ENCODE peak calls at places on chromosomes 13 and 19, in eight cellular contexts. Y, I, F, Z, K, U, B and S are unnamed samples. For H3K4me1, the result is how much of the 10 kb centered on the place peaks cover.

GRCh38 chr13:50995870-50996269 is 86.3 kb downstream of the RNASEH2B start:
- DNase-seq in Y (no peak), I (no peak), F (no peak), Z (no peak), K (no peak), U (no peak), B (no peak), S (no peak)

GRCh38 chr13:26923824-26924605 is 163.4 kb upstream of the GPR12 start:
- DNase-seq in Y (no peak), I (no peak), F (no peak), Z (no peak), K (peak), U (peak), B (no peak), S (peak)

GRCh38 chr13:106815545-106815944 is 247.6 kb upstream of the ARGLU1 start:
- DNase-seq in Y (no peak), I (no peak), F (no peak), Z (no peak), K (no peak), U (no peak), B (no peak), S (no peak)

GRCh38 chr13:49240017-49240416 is 7.7 kb upstream of the CDADC1 start:
- DNase-seq in Y (no peak), I (no peak), F (no peak), Z (peak), K (no peak), U (peak), B (no peak), S (no peak)

GRCh38 chr13:26133286-26133685 is 81.5 kb upstream of the SHISA2 start:
- DNase-seq in Y (no peak), I (no peak), F (no peak), Z (no peak), K (no peak), U (no peak), B (no peak), S (no peak)

GRCh38 chr13:49441846-49442245 is 2.0 kb downstream of the CAB39L start:
- DNase-seq in Y (no peak), I (no peak), F (no peak), Z (no peak), K (no peak), U (peak), B (no peak), S (no peak)

GRCh38 chr19:2036424-2036823 is 14.6 kb downstream of the MKNK2 start:
- DNase-seq in Y (no peak), I (no peak), F (peak), Z (no peak), K (no peak), U (no peak), B (no peak), S (no peak)

GRCh38 chr19:53431399-53432087 is at the start of gene ZNF761:
- DNase-seq in Y (peak), I (peak), F (peak), Z (peak), K (peak), U (peak), B (peak), S (peak)

GRCh38 chr13:42548731-42549554 is 25.0 kb upstream of the TNFSF11 start:
- DNase-seq in Y (peak), I (no peak), F (no peak), Z (no peak), K (no peak), U (no peak), B (no peak), S (no peak)

GRCh38 chr19:47315125-47315821 is 5.6 kb downstream of the C5AR1 start:
- DNase-seq in Y (peak), I (no peak), F (peak), Z (peak), K (peak), U (peak), B (no peak), S (no peak)

GRCh38 chr13:98476106-98476505 is 100.8 kb downstream of the STK24 start:
- DNase-seq in Y (no peak), I (no peak), F (no peak), Z (no peak), K (no peak), U (no peak), B (no peak), S (no peak)

GRCh38 chr19:21851596-21852345 is 15.8 kb upstream of the ZNF43 start:
- DNase-seq in Y (peak), I (peak), F (peak), Z (peak), K (peak), U (peak), B (peak), S (peak)

GRCh38 chr19:5154129-5154798 is 185.4 kb downstream of the KDM4B start:
- DNase-seq in Y (peak), I (no peak), F (peak), Z (peak), K (peak), U (no peak), B (no peak), S (no peak)

GRCh38 chr13:35460061-35460460 is 16.4 kb downstream of the MAB21L1 start:
- DNase-seq in Y (no peak), I (no peak), F (no peak), Z (no peak), K (no peak), U (no peak), B (no peak), S (no peak)

GRCh38 chr19:45250832-45251451 is at the start of gene MARK4:
- DNase-seq in Y (peak), I (peak), F (peak), Z (no peak), K (peak), U (peak), B (no peak), S (peak)

GRCh38 chr13:66534561-66534960 is 695.6 kb downstream of the PCDH9 start:
- DNase-seq in Y (no peak), I (no peak), F (no peak), Z (no peak), K (no peak), U (peak), B (no peak), S (no peak)

GRCh38 chr13:49821216-49821820 is 28.8 kb upstream of the KPNA3 start:
- DNase-seq in Y (no peak), I (no peak), F (no peak), Z (no peak), K (no peak), U (no peak), B (no peak), S (no peak)

GRCh38 chr19:5826531-5827341 is 12.8 kb downstream of the FUT6 start:
- DNase-seq in Y (peak), I (no peak), F (peak), Z (peak), K (peak), U (no peak), B (peak), S (peak)

GRCh38 chr13:102693250-102693649 is 1.6 kb downstream of the METTL21C start:
- DNase-seq in Y (no peak), I (no peak), F (no peak), Z (no peak), K (no peak), U (no peak), B (no peak), S (no peak)

GRCh38 chr19:33758541-33759013 is 38.1 kb upstream of the KCTD15 start:
- DNase-seq in Y (no peak), I (no peak), F (no peak), Z (no peak), K (no peak), U (peak), B (no peak), S (peak)

GRCh38 chr19:40465025-40465780 is at the start of gene BLVRB:
- DNase-seq in Y (no peak), I (no peak), F (no peak), Z (peak), K (no peak), U (peak), B (no peak), S (no peak)

GRCh38 chr13:77733674-77734073 is 36.2 kb downstream of the SLAIN1 start:
- DNase-seq in Y (no peak), I (no peak), F (no peak), Z (no peak), K (no peak), U (no peak), B (no peak), S (no peak)

GRCh38 chr13:66154981-66155380 is 1075.2 kb downstream of the PCDH9 start:
- DNase-seq in Y (no peak), I (no peak), F (no peak), Z (no peak), K (no peak), U (peak), B (no peak), S (no peak)

GRCh38 chr19:15631817-15632216 is 8.9 kb upstream of the CYP4F3 start:
- DNase-seq in Y (no peak), I (no peak), F (no peak), Z (peak), K (no peak), U (no peak), B (no peak), S (no peak)

GRCh38 chr13:106464076-106464475 is 71.4 kb downstream of the EFNB2 start:
- DNase-seq in Y (no peak), I (no peak), F (no peak), Z (no peak), K (no peak), U (no peak), B (no peak), S (no peak)

GRCh38 chr13:93169980-93170379 is 56.6 kb upstream of the GPC6 start:
- DNase-seq in Y (no peak), I (no peak), F (no peak), Z (peak), K (no peak), U (peak), B (no peak), S (no peak)

GRCh38 chr19:55369651-55370304 is 485 bp downstream of the IL11 start:
- DNase-seq in Y (no peak), I (no peak), F (no peak), Z (no peak), K (no peak), U (peak), B (no peak), S (no peak)

GRCh38 chr19:12668937-12669271 is 2.3 kb downstream of the WDR83 start:
- DNase-seq in Y (peak), I (no peak), F (peak), Z (peak), K (peak), U (peak), B (peak), S (peak)

DNA sequence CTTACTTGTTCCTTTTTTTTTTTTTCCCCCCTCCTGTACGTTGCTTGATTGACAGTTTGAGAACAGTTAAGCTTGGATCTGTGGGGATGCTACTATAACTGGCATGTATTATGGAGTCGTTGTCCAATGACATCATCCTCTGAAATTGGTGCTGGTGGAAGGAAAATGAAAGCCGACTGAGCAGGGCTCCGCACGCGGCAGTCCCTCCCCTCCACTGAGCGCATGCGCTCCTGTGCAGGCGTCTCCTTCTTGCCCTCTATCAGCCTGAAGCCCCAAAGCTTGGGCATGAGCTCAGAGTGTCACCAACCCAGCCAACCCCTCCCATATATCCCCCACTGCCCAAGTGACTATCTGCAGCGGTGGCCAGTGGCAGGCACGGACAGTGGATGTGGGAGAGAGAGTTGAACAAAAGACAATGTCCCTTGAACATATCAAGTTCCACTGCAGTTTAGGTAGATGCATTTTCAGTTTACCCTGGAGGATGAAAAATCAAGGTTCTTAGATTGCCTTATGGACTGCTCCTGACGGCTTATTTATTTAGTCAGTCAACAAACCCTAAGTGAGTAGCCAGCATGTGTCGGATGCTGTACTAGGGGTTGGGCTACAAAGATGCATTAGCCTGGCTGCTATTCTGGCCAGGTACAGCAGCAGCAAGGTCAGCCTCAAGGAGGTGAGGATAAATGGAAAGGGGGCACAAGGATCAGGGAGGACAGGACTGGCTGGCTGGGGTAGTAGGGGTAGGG is 20.8 kb downstream of the MBNL2 start:
- DNase-seq in Y (no peak), I (no peak), F (no peak), Z (no peak), K (no peak), U (no peak), B (no peak), S (no peak)
- H3K4me1 ChIP-seq in Y (half or more), I (under half), F (half or more), Z (half or more), K (half or more), U (under half), B (under half), S (under half)

GRCh38 chr19:41879080-41879479 is 2.0 kb downstream of the CD79A start:
- DNase-seq in Y (no peak), I (no peak), F (no peak), Z (no peak), K (no peak), U (no peak), B (no peak), S (no peak)

GRCh38 chr19:41879670-41880328 is 2.7 kb downstream of the CD79A start:
- DNase-seq in Y (no peak), I (no peak), F (no peak), Z (no peak), K (no peak), U (no peak), B (no peak), S (no peak)

GRCh38 chr19:41876847-41877489 is at the start of gene CD79A:
- DNase-seq in Y (no peak), I (no peak), F (no peak), Z (no peak), K (no peak), U (no peak), B (no peak), S (no peak)

GRCh38 chr19:41877916-41878905 is 1.1 kb downstream of the CD79A start:
- DNase-seq in Y (no peak), I (no peak), F (no peak), Z (no peak), K (no peak), U (no peak), B (no peak), S (no peak)

GRCh38 chr19:41877490-41877876 is 404 bp downstream of the CD79A start:
- DNase-seq in Y (no peak), I (no peak), F (no peak), Z (no peak), K (no peak), U (no peak), B (no peak), S (no peak)
- TF ChIP-seq POLR2A in Y (no peak), I (no peak), F (no peak), Z (no peak), K (no peak), U (no peak), B (no peak), S (no peak)

GRCh38 chr13:110265341-110265681 is 41.6 kb downstream of the COL4A1 start:
- DNase-seq in Y (no peak), I (no peak), F (no peak), Z (no peak), K (no peak), U (no peak), B (no peak), S (no peak)

GRCh38 chr13:110266431-110266809 is 40.5 kb downstream of the COL4A1 start:
- DNase-seq in Y (no peak), I (no peak), F (no peak), Z (no peak), K (no peak), U (no peak), B (no peak), S (no peak)

GRCh38 chr13:110266983-110267382 is 40.0 kb downstream of the COL4A1 start:
- DNase-seq in Y (no peak), I (no peak), F (no peak), Z (no peak), K (no peak), U (no peak), B (no peak), S (no peak)

GRCh38 chr13:110264685-110265275 is 42.2 kb downstream of the COL4A1 start:
- DNase-seq in Y (no peak), I (no peak), F (no peak), Z (no peak), K (no peak), U (no peak), B (no peak), S (no peak)

DNA sequence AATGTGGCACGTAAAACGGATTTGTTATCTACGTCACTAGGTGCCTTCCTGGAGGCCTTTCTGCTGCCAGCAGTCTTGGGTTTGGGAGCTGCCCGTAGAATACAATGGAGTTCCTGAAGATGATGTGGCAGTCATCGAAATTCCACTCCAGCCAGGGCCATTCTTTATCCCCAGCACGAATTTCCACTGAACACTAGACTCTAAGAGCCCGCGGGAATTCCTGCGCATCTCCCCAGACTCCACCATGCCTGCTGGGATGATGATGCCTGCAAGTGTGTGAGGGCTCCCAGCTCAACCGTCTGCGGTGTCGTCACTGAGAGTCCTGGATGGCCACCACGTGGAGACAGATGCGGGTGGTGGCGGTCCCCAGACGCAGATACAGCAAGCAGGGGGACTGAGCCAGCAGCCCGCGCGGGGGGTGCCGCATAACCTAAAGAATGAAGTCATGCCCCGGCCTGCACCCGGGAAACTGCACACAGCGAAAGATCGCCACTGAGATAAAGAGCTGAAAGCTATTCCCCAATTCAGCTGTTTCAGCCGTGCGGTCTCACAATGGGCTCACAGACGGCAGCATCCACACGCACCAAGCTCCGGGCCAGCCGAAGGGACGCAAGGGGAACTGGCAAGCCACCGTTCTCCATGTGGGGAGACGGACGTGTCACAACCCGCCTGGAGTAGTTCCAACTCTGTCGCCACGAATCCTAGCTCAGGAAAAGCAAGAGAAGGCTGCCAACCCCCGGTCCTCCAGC is 41.1 kb downstream of the COL4A1 start:
- DNase-seq in Y (no peak), I (no peak), F (no peak), Z (no peak), K (peak), U (no peak), B (no peak), S (no peak)
- H3K4me1 ChIP-seq in Y (half or more), I (under half), F (under half), Z (under half), K (half or more), U (under half), B (under half), S (under half)

GRCh38 chr19:805600-806550 is 8.6 kb downstream of the PTBP1 start:
- DNase-seq in Y (no peak), I (no peak), F (no peak), Z (no peak), K (no peak), U (no peak), B (no peak), S (no peak)
- TF ChIP-seq POLR2A in Y (no peak), I (no peak), F (no peak), Z (no peak), K (no peak), U (no peak), B (no peak), S (no peak)

GRCh38 chr19:18233224-18233825 is 7.1 kb upstream of the PDE4C start:
- DNase-seq in Y (peak), I (peak), F (peak), Z (peak), K (peak), U (peak), B (no peak), S (peak)
- H3K4me1 ChIP-seq in Y (under half), I (under half), F (under half), Z (under half), K (under half), U (under half), B (under half), S (under half)

GRCh38 chr19:19636573-19636972 is 6.9 kb downstream of the GMIP start:
- DNase-seq in Y (no peak), I (no peak), F (no peak), Z (no peak), K (no peak), U (no peak), B (no peak), S (no peak)

GRCh38 chr19:19634516-19635312 is 6.7 kb upstream of the LPAR2 start:
- DNase-seq in Y (no peak), I (no peak), F (no peak), Z (no peak), K (no peak), U (no peak), B (no peak), S (no peak)

GRCh38 chr19:19632661-19633060 is 4.6 kb upstream of the LPAR2 start:
- DNase-seq in Y (no peak), I (no peak), F (no peak), Z (no peak), K (no peak), U (no peak), B (no peak), S (no peak)

GRCh38 chr19:19635313-19635702 is 7.3 kb upstream of the LPAR2 start:
- DNase-seq in Y (no peak), I (no peak), F (no peak), Z (no peak), K (no peak), U (no peak), B (no peak), S (no peak)

DNA sequence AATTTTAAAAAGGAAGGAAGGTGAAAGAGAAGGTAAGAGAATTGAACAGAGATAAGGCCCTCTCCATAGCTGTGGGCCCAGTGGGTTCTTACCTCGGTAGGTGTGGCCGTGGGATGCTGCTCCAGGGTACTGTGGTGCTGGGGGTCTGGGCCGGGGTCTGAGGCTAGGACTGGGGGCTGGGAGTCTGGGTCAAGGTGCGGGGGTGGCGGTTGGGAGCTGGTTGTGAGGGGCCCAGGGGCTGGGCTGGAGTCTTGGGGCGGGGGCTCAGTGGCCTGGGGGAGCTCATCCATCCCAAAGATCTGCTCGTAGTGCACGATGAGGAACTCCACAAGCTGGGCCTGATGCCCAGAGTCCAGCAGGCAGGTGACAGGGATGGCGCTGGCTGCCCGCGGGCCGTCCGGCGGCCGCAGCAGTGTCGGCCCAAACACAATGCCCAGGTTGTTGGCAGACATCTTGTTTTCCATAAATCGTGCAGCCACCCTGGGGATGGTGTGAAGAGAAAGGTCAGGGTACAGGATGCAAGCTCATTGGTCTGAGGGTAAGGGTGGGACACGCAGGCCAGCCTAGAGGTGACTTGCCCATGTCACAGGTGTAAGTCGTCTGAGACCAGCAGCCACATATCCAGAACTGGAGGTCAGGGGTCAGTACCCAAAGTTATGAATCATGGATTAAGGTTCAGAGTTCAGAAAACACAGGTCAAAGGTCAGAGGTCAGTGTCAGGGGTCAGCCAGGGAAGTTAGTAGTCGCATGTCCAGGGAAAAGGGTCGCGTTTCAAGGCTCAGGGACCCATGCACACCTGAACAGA is 5.9 kb upstream of the LPAR2 start:
- DNase-seq in Y (no peak), I (no peak), F (no peak), Z (no peak), K (no peak), U (no peak), B (no peak), S (no peak)
- TF ChIP-seq POLR2A in Y (no peak), I (no peak), F (no peak), Z (no peak), K (no peak), U (no peak), B (no peak), S (no peak)